ENCODE peak calls at places on chromosomes 2 and 18, in nine cellular contexts. Y is AG09309; A is NCI-H1105 treated with DMSO at 0.1 percent for 48 hours; B is retina; S is cardiac muscle cell; N is stimulated activated naive CD8-positive, alpha-beta T cell treated with anti-CD3 and anti-CD28 coated beads, Interleukin-15, amount 100 ng/mL, for 72 hours; O is substantia nigra; X is Right ventricle myocardium superior; M is C1 segment of cervical spinal cord. R is an unnamed sample.

GRCh38 chr2:37324536-37324785 is 172 bp downstream of the PRKD3 start:
- DNase-seq in Y (no peak), A (no peak), B (no peak), S (peak; percentile 87), N (peak; percentile 71), O (no peak), X (peak; percentile 90), M (no peak), R (no peak)

GRCh38 chr2:45284621-45284995 is 275.4 kb upstream of the SIX2 start:
- DNase-seq in Y (no peak), A (no peak), B (no peak), S (no peak), N (no peak), O (no peak), X (no peak), M (no peak), R (no peak)

GRCh38 chr18:28003451-28003850 is 173.5 kb downstream of the CDH2 start:
- DNase-seq in Y (no peak), A (no peak), B (no peak), S (peak; percentile 62), N (no peak), O (no peak), X (no peak), M (no peak), R (peak; percentile 43)

GRCh38 chr2:35997488-35997887 is 358.1 kb upstream of the CRIM1 start:
- DNase-seq in Y (no peak), A (no peak), B (no peak), S (no peak), N (no peak), O (no peak), X (no peak), M (no peak), R (no peak)

GRCh38 chr2:88698498-88699233 is 7.2 kb downstream of the RPIA start:
- DNase-seq in Y (no peak), A (no peak), B (no peak), S (no peak), N (no peak), O (no peak), X (no peak), M (no peak), R (no peak)

GRCh38 chr18:76425299-76426101 is 69.5 kb downstream of the ZNF516 start:
- DNase-seq in Y (no peak), A (no peak), B (no peak), S (peak; percentile 33), N (no peak), O (no peak), X (no peak), M (no peak), R (no peak)

GRCh38 chr2:55232863-55233657 is 572 bp downstream of the RPS27A start:
- DNase-seq in Y (no peak), A (no peak), B (no peak), S (peak; percentile 36), N (peak; percentile 68), O (no peak), X (peak; percentile 63), M (no peak), R (no peak)

GRCh38 chr18:48002933-48003365 is 72.5 kb upstream of the SMAD2 start:
- DNase-seq in Y (peak; percentile 44), A (no peak), B (peak; percentile 56), S (peak; percentile 34), N (no peak), O (no peak), X (peak; percentile 56), M (no peak), R (no peak)

GRCh38 chr2:10188211-10188610 is 65.7 kb downstream of the RRM2 start:
- DNase-seq in Y (no peak), A (no peak), B (no peak), S (peak; percentile 46), N (no peak), O (no peak), X (no peak), M (no peak), R (no peak)

GRCh38 chr18:74745658-74746403 is 148.2 kb downstream of the ZNF407 start:
- DNase-seq in Y (no peak), A (no peak), B (no peak), S (peak; percentile 45), N (no peak), O (no peak), X (no peak), M (no peak), R (no peak)

GRCh38 chr2:152432206-152432653 is 97.3 kb downstream of the FMNL2 start:
- DNase-seq in Y (peak; percentile 85), A (no peak), B (no peak), S (peak; percentile 92), N (no peak), O (no peak), X (no peak), M (no peak), R (no peak)

GRCh38 chr2:212451786-212452200 is 86.8 kb downstream of the ERBB4 start:
- DNase-seq in Y (peak; percentile 37), A (no peak), B (peak; percentile 20), S (peak; percentile 2), N (no peak), O (no peak), X (no peak), M (no peak), R (peak; percentile 13)

GRCh38 chr2:20560891-20561702 is 89.8 kb downstream of the HS1BP3 start:
- DNase-seq in Y (no peak), A (no peak), B (no peak), S (no peak), N (no peak), O (no peak), X (no peak), M (no peak), R (no peak)

GRCh38 chr18:33839452-33840225 is 261.6 kb downstream of the ASXL3 start:
- DNase-seq in Y (no peak), A (peak; percentile 94), B (peak; percentile 48), S (peak; percentile 61), N (no peak), O (peak; percentile 18), X (no peak), M (no peak), R (peak; percentile 41)

GRCh38 chr18:46466236-46467160 is 190.5 kb downstream of the LOXHD1 start:
- DNase-seq in Y (no peak), A (no peak), B (no peak), S (no peak), N (no peak), O (no peak), X (no peak), M (no peak), R (no peak)

GRCh38 chr2:148524519-148524919 is 120.0 kb upstream of the EPC2 start:
- DNase-seq in Y (no peak), A (no peak), B (no peak), S (no peak), N (peak; percentile 82), O (no peak), X (no peak), M (no peak), R (no peak)

GRCh38 chr18:63071566-63072175 is 247.9 kb downstream of the BCL2 start:
- DNase-seq in Y (no peak), A (no peak), B (no peak), S (no peak), N (no peak), O (no peak), X (no peak), M (no peak), R (no peak)

GRCh38 chr2:215983581-215984351 is 29.6 kb downstream of the MREG start:
- DNase-seq in Y (no peak), A (no peak), B (no peak), S (no peak), N (no peak), O (no peak), X (no peak), M (no peak), R (no peak)

GRCh38 chr2:187451510-187451909 is 3.5 kb upstream of the CALCRL start:
- DNase-seq in Y (no peak), A (no peak), B (no peak), S (no peak), N (no peak), O (no peak), X (no peak), M (no peak), R (no peak)

R was measured in globus pallidus.